ENCODE peak calls at places on chromosomes 5 and 9, in four cellular contexts. F is HL-60, H is AG04449, U is cardiac muscle cell. D is an unnamed sample.

GRCh38 chr5:157456301-157456700 is 3.7 kb upstream of the NIPAL4 start:
- DNase-seq in F (no peak), H (no peak), U (no peak), D (no peak)

GRCh38 chr5:5372930-5373329 is 49.5 kb upstream of the ICE1 start:
- DNase-seq in F (no peak), H (no peak), U (no peak), D (no peak)

GRCh38 chr5:6862306-6862705 is 149.1 kb downstream of the TENT4A start:
- DNase-seq in F (no peak), H (no peak), U (no peak), D (no peak)

GRCh38 chr9:79976501-79977444 is 405.0 kb downstream of the TLE4 start:
- DNase-seq in F (no peak), H (no peak), U (no peak), D (no peak)

GRCh38 chr5:142641681-142642080 is 44.2 kb downstream of the FGF1 start:
- DNase-seq in F (no peak), H (no peak), U (no peak), D (no peak)

GRCh38 chr9:121455527-121456239 is 44.0 kb downstream of the GGTA1 start:
- DNase-seq in F (no peak), H (no peak), U (no peak), D (no peak)

GRCh38 chr5:177103523-177104253 is 17.0 kb downstream of the FGFR4 start:
- DNase-seq in F (no peak), H (no peak), U (no peak), D (no peak)

GRCh38 chr5:153959134-153959957 is 79.4 kb downstream of the FAM114A2 start:
- DNase-seq in F (no peak), H (peak; percentile 61), U (peak; percentile 57), D (no peak)

GRCh38 chr5:102722930-102723329 is 32.2 kb upstream of the PAM start:
- DNase-seq in F (no peak), H (no peak), U (no peak), D (no peak)

GRCh38 chr5:41270423-41271251 is 57.3 kb upstream of the C6 start:
- DNase-seq in F (no peak), H (no peak), U (peak; percentile 91), D (peak; percentile 29)

GRCh38 chr5:171990713-171991015 is 15.8 kb downstream of the FBXW11 start:
- DNase-seq in F (no peak), H (no peak), U (no peak), D (no peak)

GRCh38 chr5:130110333-130110732 is 206.1 kb downstream of the CHSY3 start:
- DNase-seq in F (no peak), H (no peak), U (peak; percentile 42), D (no peak)

GRCh38 chr5:167171056-167171455 is 1120.4 kb upstream of the WWC1 start:
- DNase-seq in F (no peak), H (no peak), U (no peak), D (no peak)

GRCh38 chr9:4375424-4376195 is 75.7 kb upstream of the GLIS3 start:
- DNase-seq in F (no peak), H (peak; percentile 85), U (peak; percentile 78), D (no peak)

GRCh38 chr5:18744441-18744840 is 1110.2 kb downstream of the TAF11L14 start:
- DNase-seq in F (no peak), H (no peak), U (no peak), D (no peak)

GRCh38 chr9:134896834-134897583 is 16.4 kb downstream of the FCN2 start:
- DNase-seq in F (no peak), H (no peak), U (no peak), D (no peak)

GRCh38 chr9:117957267-117957666 is 253.1 kb downstream of the TLR4 start:
- DNase-seq in F (no peak), H (no peak), U (no peak), D (no peak)

GRCh38 chr5:180331647-180331950 is 21.5 kb downstream of the GFPT2 start:
- DNase-seq in F (no peak), H (no peak), U (no peak), D (no peak)

GRCh38 chr5:78758169-78758839 is 109.7 kb upstream of the LHFPL2 start:
- DNase-seq in F (peak; percentile 14), H (no peak), U (no peak), D (no peak)

GRCh38 chr5:144467795-144468194 is 297.1 kb downstream of the KCTD16 start:
- DNase-seq in F (no peak), H (no peak), U (peak; percentile 46), D (peak; percentile 18)

GRCh38 chr9:132989014-132989310 is 10.5 kb downstream of the GFI1B start:
- DNase-seq in F (no peak), H (no peak), U (no peak), D (no peak)

GRCh38 chr5:87015908-87016307 is 251.8 kb upstream of the RASA1 start:
- DNase-seq in F (no peak), H (no peak), U (no peak), D (no peak)

GRCh38 chr5:10633271-10634049 is 69.6 kb downstream of the ANKRD33B start:
- DNase-seq in F (no peak), H (no peak), U (no peak), D (no peak)

GRCh38 chr9:79567671-79568098 is 4.1 kb upstream of the TLE4 start:
- DNase-seq in F (no peak), H (no peak), U (no peak), D (no peak)

GRCh38 chr5:61347088-61347487 is 15.0 kb downstream of the ZSWIM6 start:
- DNase-seq in F (peak; percentile 29), H (no peak), U (no peak), D (no peak)

GRCh38 chr5:42518595-42519067 is 95.4 kb downstream of the GHR start:
- DNase-seq in F (no peak), H (no peak), U (no peak), D (no peak)

GRCh38 chr9:94639045-94639995 is at the start of gene FBP1:
- DNase-seq in F (peak; percentile 80), H (no peak), U (peak; percentile 28), D (no peak)

GRCh38 chr5:40774626-40775025 is 18.9 kb upstream of the TTC33 start:
- DNase-seq in F (no peak), H (no peak), U (no peak), D (no peak)

GRCh38 chr5:76670508-76670907 is 45.4 kb upstream of the F2R start:
- DNase-seq in F (no peak), H (no peak), U (no peak), D (no peak)

GRCh38 chr9:93427655-93428379 is 23.7 kb upstream of the FAM120A start:
- DNase-seq in F (no peak), H (no peak), U (no peak), D (no peak)

GRCh38 chr5:150490754-150491153 is 17.2 kb upstream of the NDST1 start:
- DNase-seq in F (no peak), H (no peak), U (no peak), D (no peak)

GRCh38 chr5:139374909-139375308 is 8.2 kb downstream of the SLC23A1 start:
- DNase-seq in F (no peak), H (no peak), U (no peak), D (no peak)
- TF ChIP-seq CTCF in F (no peak), H (no peak), U (no peak), D (no peak)

DNA sequence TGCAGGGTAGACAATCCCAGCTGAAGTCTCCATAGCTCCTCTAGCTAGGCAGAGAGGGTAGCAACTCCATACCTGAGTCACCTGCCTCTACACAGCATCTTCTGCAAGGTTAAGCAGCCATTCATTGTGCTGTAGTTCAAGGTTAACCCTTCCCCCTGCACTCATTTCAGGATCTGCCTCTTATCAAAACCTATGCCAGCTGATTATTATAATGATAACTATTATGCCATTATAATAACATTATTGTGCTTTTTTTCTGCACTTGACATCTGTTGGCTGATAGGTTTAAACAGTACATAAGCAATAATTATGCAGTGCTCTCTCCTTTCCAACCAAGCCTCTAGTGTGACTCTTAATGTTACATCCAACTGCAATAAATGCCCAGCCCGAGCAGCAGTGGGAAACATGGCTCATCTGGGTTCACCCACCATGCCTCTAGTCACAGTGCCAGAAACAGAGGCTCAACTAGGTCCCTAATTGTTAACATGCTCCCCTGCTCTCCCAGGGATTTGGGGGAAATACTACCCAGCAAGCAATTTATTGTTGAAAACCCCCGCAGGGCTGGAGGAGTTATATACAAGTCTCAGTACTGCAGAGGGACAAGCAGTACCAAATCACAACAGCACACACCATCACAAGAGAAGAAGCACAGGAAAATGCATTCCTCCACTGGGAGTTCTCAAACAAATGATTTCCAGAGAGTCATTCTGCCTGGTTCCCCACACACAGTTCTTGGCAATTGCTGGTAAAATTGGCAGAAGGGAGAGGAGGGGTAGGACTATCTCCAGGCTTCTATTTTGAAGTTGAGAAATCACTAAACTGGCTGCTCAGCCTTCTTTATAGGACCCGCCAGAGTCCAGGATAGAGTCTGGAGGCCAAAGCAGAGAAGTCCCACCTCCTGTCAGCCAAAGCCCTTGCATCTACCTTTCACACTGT is 17.1 kb downstream of the SIL1 start:
- DNase-seq in F (no peak), H (no peak), U (peak; percentile 82), D (no peak)
- H3K4me3 ChIP-seq in F (no peak overlapping the region), H (no peak overlapping the region), U (no peak overlapping the region), D (no peak overlapping the region)

DNA sequence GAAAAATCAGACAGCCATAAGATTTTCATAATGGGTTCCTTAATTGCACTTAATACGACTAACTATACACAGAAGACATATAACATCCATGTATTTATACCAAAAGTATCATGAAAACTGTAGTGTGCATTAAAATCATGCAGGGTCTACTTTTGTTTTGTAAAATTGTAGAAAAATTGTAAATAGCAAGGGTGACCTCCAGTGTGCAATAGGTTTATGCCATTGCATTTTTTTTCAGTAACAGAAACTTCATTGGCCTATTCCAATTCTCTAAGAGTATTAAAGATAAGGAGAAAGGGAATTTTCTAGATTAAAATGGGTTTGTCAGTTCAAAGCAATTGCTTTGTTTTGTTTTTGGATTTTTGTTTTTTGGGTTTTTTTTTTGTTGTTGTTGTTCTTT is 307.5 kb downstream of the KIAA0825 start:
- DNase-seq in F (no peak), H (no peak), U (no peak), D (no peak)
- TF ChIP-seq CTCF in F (no peak), H (no peak), U (no peak), D (no peak)

DNA sequence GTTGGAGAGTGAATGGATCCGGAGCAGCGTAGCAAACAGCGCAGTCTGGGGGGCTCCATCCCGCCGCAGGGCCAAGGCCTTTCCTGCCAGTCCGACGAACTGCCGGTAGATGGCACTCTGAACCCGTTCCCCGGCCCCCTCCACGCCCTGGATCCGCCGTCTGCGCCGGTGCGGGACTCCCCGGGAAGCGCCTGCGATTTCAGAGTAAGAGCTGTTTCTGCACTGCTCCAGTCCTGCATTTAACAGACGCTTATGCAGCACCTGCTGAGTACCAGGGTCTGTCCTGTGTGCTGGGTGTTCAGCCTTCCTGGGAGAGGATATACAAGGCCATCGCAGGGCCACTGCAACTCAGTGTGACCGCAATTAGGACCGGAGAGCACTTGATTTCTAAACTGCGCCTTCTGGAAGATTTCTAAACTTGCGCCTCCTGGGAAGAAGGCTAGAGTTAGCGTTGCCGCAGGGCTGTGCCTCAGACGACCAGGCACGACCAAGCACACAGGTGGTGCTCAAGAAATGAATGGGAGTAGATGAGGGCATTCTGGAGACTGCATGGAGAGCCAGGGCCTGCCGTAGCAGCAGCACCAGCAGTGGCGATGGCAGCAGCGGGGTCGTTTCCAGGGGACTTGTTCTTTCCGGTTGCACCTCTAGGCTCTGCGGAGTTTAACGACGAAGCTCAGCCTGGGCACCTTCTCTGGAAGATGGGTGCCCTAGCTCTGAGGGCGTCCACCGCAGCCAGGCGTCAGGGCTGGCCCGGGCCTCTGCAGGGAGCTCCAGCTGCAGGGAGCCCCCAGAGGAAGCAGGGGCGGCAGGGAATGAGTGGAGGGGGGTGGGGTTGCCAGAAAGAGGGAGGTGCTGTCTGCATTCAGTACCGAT is 14.3 kb upstream of the TIFAB start:
- DNase-seq in F (no peak), H (no peak), U (peak; percentile 79), D (no peak)
- H3K4me3 ChIP-seq in F (no peak overlapping the region), H (no peak overlapping the region), U (peak overlapping the region; percentile 10), D (no peak overlapping the region)